ENCODE peak calls at places on chromosomes 4 and X, in four cellular contexts. One of them, this sample, is unnamed.

GRCh38 chrX:103376979-103377324 is 614 bp downstream of the BEX3 start:
- DNase-seq in tibial nerve: no peak
- DNase-seq in astrocyte of the cerebellum: no peak
- DNase-seq in WERI-Rb-1: peak
- DNase-seq in this sample: no peak

GRCh38 chrX:13386092-13386491 is 66.2 kb upstream of the ATXN3L start:
- DNase-seq in tibial nerve: no peak
- DNase-seq in astrocyte of the cerebellum: no peak
- DNase-seq in WERI-Rb-1: no peak
- DNase-seq in this sample: no peak

GRCh38 chr4:72987741-72988729 is 81.5 kb downstream of the COX18 start:
- DNase-seq in WERI-Rb-1: no peak
- DNase-seq in tibial nerve: no peak
- DNase-seq in astrocyte of the cerebellum: no peak
- DNase-seq in this sample: no peak

GRCh38 chr4:112978691-112979472 is 70.6 kb upstream of the ANK2 start:
- DNase-seq in WERI-Rb-1: no peak
- DNase-seq in tibial nerve: no peak
- DNase-seq in astrocyte of the cerebellum: no peak
- DNase-seq in this sample: no peak

GRCh38 chrX:149639568-149639967 is 8.0 kb upstream of the TMEM185A start:
- DNase-seq in astrocyte of the cerebellum: no peak
- DNase-seq in tibial nerve: no peak
- DNase-seq in WERI-Rb-1: no peak
- DNase-seq in this sample: no peak

GRCh38 chr4:3826247-3827172 is 60.3 kb downstream of the ADRA2C start:
- DNase-seq in WERI-Rb-1: no peak
- DNase-seq in astrocyte of the cerebellum: no peak
- DNase-seq in tibial nerve: no peak
- DNase-seq in this sample: no peak

GRCh38 chr4:3471098-3471760 is 8.1 kb downstream of the DOK7 start:
- DNase-seq in astrocyte of the cerebellum: no peak
- DNase-seq in tibial nerve: no peak
- DNase-seq in WERI-Rb-1: no peak
- DNase-seq in this sample: no peak

GRCh38 chr4:54227261-54228063 is 1.6 kb upstream of the PDGFRA start:
- DNase-seq in WERI-Rb-1: no peak
- DNase-seq in tibial nerve: no peak
- DNase-seq in astrocyte of the cerebellum: no peak
- DNase-seq in this sample: no peak

GRCh38 chrX:28273751-28274150 is 292.5 kb upstream of the DCAF8L1 start:
- DNase-seq in astrocyte of the cerebellum: no peak
- DNase-seq in WERI-Rb-1: no peak
- DNase-seq in tibial nerve: no peak
- DNase-seq in this sample: no peak

GRCh38 chr4:94475794-94476193 is 24.1 kb downstream of the PDLIM5 start:
- DNase-seq in astrocyte of the cerebellum: no peak
- DNase-seq in WERI-Rb-1: no peak
- DNase-seq in tibial nerve: no peak
- DNase-seq in this sample: no peak

GRCh38 chrX:47595701-47596655 is 13.7 kb downstream of the TIMP1 start:
- DNase-seq in astrocyte of the cerebellum: peak
- DNase-seq in tibial nerve: no peak
- DNase-seq in WERI-Rb-1: no peak
- DNase-seq in this sample: no peak

GRCh38 chrX:40912166-40912565 is 173.1 kb upstream of the USP9X start:
- DNase-seq in WERI-Rb-1: no peak
- DNase-seq in astrocyte of the cerebellum: no peak
- DNase-seq in tibial nerve: no peak
- DNase-seq in this sample: no peak

GRCh38 chrX:135484636-135485289 is 35.7 kb upstream of the INTS6L start:
- DNase-seq in tibial nerve: no peak
- DNase-seq in astrocyte of the cerebellum: peak
- DNase-seq in WERI-Rb-1: no peak
- DNase-seq in this sample: no peak

GRCh38 chrX:51494409-51494808 is 2.0 kb downstream of the NUDT11 start:
- DNase-seq in WERI-Rb-1: no peak
- DNase-seq in tibial nerve: no peak
- DNase-seq in astrocyte of the cerebellum: no peak
- DNase-seq in this sample: no peak

GRCh38 chr4:100935090-100935489 is 412.2 kb downstream of the PPP3CA start:
- DNase-seq in astrocyte of the cerebellum: no peak
- DNase-seq in WERI-Rb-1: no peak
- DNase-seq in tibial nerve: no peak
- DNase-seq in this sample: no peak

GRCh38 chr4:24856586-24856985 is 56.3 kb downstream of the CCDC149 start:
- DNase-seq in WERI-Rb-1: peak
- DNase-seq in tibial nerve: no peak
- DNase-seq in astrocyte of the cerebellum: peak
- DNase-seq in this sample: no peak

GRCh38 chrX:70635669-70636068 is 191.0 kb downstream of the DLG3 start:
- DNase-seq in WERI-Rb-1: no peak
- DNase-seq in astrocyte of the cerebellum: no peak
- DNase-seq in tibial nerve: no peak
- DNase-seq in this sample: no peak

GRCh38 chrX:48934581-48935331 is 15.9 kb upstream of the PIM2 start:
- DNase-seq in astrocyte of the cerebellum: no peak
- DNase-seq in tibial nerve: no peak
- DNase-seq in WERI-Rb-1: no peak
- DNase-seq in this sample: no peak

This sample was measured in activated T-helper 2 cell treated with anti-CD3 and anti-CD28 coated beads, Interferon-gamma antibody, Interleukin-2, Interleukin-4, amounts not matched to agents 10 μg/mL and 5 μg/mL and 100 μg/mL, durations not matched to agents 14 hours and 24 hours and 36 hours.